ENCODE peak calls at places on chromosomes 1 and 21, in nine cellular contexts. R, M, Z, L, P, Q, A, V and K are unnamed samples.

GRCh38 chr1:172662464-172663109 is 3.7 kb downstream of the FASLG start:
- DNase-seq in M (peak; percentile 52), L (peak; percentile 72), Q (no peak), Z (peak; percentile 93), P (peak; percentile 73), R (no peak), V (peak; percentile 95), A (peak; percentile 58), K (peak; percentile 91)

GRCh38 chr1:226596531-226597165 is 48.1 kb downstream of the STUM start:
- DNase-seq in R (no peak), M (no peak), P (no peak), Q (no peak), A (no peak), Z (no peak), V (no peak), L (no peak), K (no peak)

GRCh38 chr1:87897486-87897885 is 568.8 kb downstream of the LMO4 start:
- DNase-seq in Q (no peak), V (no peak), R (no peak), M (no peak), Z (no peak), P (no peak), A (no peak), L (no peak), K (no peak)

GRCh38 chr21:30924171-30924680 is 42.8 kb upstream of the KRTAP11-1 start:
- DNase-seq in R (no peak), V (no peak), A (no peak), P (no peak), Z (no peak), M (no peak), L (no peak), Q (no peak), K (no peak)

GRCh38 chr1:30405631-30406212 is 317.7 kb downstream of the MATN1 start:
- DNase-seq in R (no peak), M (no peak), L (no peak), Z (no peak), P (no peak), V (no peak), Q (no peak), A (no peak), K (no peak)

GRCh38 chr1:15153184-15153841 is at the start of gene TMEM51:
- DNase-seq in Q (peak; percentile 75), V (no peak), M (peak; percentile 69), R (no peak), L (peak; percentile 59), P (no peak), Z (peak; percentile 30), A (peak; percentile 60), K (no peak)

GRCh38 chr1:191757003-191757402 is 401.3 kb upstream of the RGS18 start:
- DNase-seq in V (peak; percentile 0), A (no peak), P (no peak), M (peak; percentile 43), Z (peak; percentile 0), Q (no peak), R (no peak), L (no peak), K (no peak)

GRCh38 chr1:22341791-22342605 is 109.7 kb upstream of the ZBTB40 start:
- DNase-seq in P (no peak), Q (no peak), A (peak; percentile 57), L (peak; percentile 60), Z (peak; percentile 27), R (no peak), V (peak; percentile 47), M (peak; percentile 10), K (no peak)

GRCh38 chr1:167486090-167486824 is 32.1 kb downstream of the CD247 start:
- DNase-seq in P (no peak), A (no peak), Q (no peak), L (peak; percentile 13), M (no peak), R (no peak), Z (peak; percentile 14), V (no peak), K (no peak)

GRCh38 chr1:167487614-167488013 is 30.7 kb downstream of the CD247 start:
- DNase-seq in A (no peak), L (no peak), P (no peak), V (no peak), Z (no peak), M (no peak), R (no peak), Q (no peak), K (no peak)

GRCh38 chr1:167490765-167491164 is 27.6 kb downstream of the CD247 start:
- DNase-seq in Z (no peak), M (no peak), Q (no peak), L (no peak), P (no peak), V (no peak), R (no peak), A (no peak), K (no peak)

GRCh38 chr1:167489581-167490340 is 28.6 kb downstream of the CD247 start:
- DNase-seq in P (no peak), Q (peak; percentile 89), L (no peak), V (no peak), R (no peak), M (no peak), Z (no peak), A (no peak), K (no peak)

DNA sequence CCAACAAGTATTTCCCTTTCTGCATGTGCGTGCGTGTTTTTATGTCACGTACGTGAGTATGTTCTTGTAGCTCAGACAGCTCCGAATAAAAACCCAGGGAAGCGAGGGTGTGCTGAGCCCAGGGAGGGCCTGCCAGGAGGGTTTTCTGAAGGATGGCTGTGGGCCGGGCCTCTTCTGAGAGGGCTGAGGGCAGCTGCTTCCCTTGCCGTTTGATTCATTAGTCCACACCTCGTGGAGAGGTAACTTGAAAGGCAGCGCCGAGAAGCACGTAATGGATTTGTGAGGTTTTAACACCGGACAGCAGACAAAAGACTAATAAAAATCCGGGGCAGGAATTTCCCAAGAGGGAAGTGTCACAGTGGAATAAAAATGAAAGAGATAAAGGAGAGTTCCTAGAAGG is 29.5 kb downstream of the CD247 start:
- DNase-seq in R (no peak), P (no peak), V (no peak), L (no peak), Q (peak; percentile 33), A (no peak), M (no peak), Z (no peak), K (no peak)
- H3K4me3 ChIP-seq in R (no peak overlapping the region), P (no peak overlapping the region), V (no peak overlapping the region), L (no peak overlapping the region), Q (no peak overlapping the region), A (no peak overlapping the region), M (no peak overlapping the region), Z (no peak overlapping the region), K (no peak overlapping the region)

GRCh38 chr1:143699731-143700130 is 272.1 kb downstream of the FAM72C start:
- DNase-seq in Q (no peak), P (no peak), A (no peak), M (no peak), V (no peak), Z (no peak), R (no peak), L (no peak), K (no peak)

GRCh38 chr1:143694085-143694484 is 277.7 kb downstream of the FAM72C start:
- DNase-seq in M (no peak), P (no peak), R (no peak), V (no peak), A (no peak), L (no peak), Z (no peak), Q (no peak), K (no peak)

GRCh38 chr1:143698016-143698415 is 273.8 kb downstream of the FAM72C start:
- DNase-seq in M (peak; percentile 6), Q (peak; percentile 26), P (peak; percentile 33), R (no peak), A (no peak), Z (peak; percentile 39), L (no peak), V (no peak), K (peak; percentile 11)

DNA sequence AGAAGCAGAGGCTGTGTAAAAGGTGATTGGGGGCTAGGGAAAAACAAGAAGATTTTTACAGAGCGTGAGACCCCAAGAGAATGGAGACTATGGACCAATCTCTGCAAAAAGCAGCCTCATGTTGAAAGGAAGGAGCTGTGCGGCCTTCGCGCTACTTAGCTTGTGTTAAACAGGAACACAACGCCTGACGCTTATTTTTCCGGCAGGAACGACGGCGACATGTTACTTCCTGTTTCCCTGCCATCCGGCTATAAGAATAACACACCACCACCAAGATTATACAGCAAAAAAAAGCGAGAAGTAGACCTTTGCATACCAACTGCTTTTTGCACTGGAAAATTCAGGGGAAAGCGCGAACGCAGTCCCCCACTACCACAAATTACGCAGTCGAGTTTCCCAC is 272.7 kb downstream of the FAM72C start:
- DNase-seq in R (no peak), P (no peak), M (no peak), L (no peak), A (no peak), Q (no peak), V (no peak), Z (no peak), K (no peak)
- H3K4me3 ChIP-seq in R (peak overlapping the region; percentile 51), P (no peak overlapping the region), M (peak overlapping the region; percentile 28), L (no peak overlapping the region), A (no peak overlapping the region), Q (no peak overlapping the region), V (no peak overlapping the region), Z (no peak overlapping the region), K (no peak overlapping the region)

DNA sequence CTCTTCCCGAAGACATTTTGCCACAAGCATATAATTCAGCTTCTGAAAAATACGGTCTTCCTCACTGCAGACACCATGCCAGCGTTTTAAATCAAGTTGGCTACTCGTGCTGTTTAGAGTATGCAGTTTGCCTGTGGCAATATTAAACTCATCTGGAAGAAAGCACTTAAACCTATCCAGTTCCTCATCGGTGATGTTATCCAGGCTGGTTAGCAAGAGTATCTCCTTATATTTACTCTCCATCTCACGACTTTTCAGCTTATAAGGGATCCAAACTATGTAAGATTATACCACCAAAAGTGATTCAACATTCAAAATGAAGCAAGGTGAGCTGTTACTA is 9.7 kb upstream of the IFI16 start:
- DNase-seq in Q (no peak), A (no peak), Z (no peak), P (no peak), L (no peak), R (no peak), M (peak; percentile 73), V (no peak), K (no peak)
- H3K4me3 ChIP-seq in Q (peak overlapping the region; percentile 37), A (peak overlapping the region; percentile 61), Z (peak overlapping the region; percentile 67), P (no peak overlapping the region), L (peak overlapping the region; percentile 54), R (peak overlapping the region; percentile 72), M (peak overlapping the region; percentile 91), V (peak overlapping the region; percentile 58), K (no peak overlapping the region)

GRCh38 chr1:214318956-214319355 is 38.0 kb downstream of the SMYD2 start:
- DNase-seq in Z (no peak), P (no peak), V (no peak), M (no peak), L (no peak), Q (no peak), R (no peak), A (no peak), K (no peak)

GRCh38 chr1:214317734-214318133 is 36.8 kb downstream of the SMYD2 start:
- DNase-seq in P (no peak), L (no peak), A (no peak), R (no peak), Z (peak; percentile 42), Q (no peak), M (no peak), V (no peak), K (no peak)

GRCh38 chr1:214319930-214320329 is 39.0 kb downstream of the SMYD2 start:
- DNase-seq in Z (no peak), L (no peak), M (no peak), V (no peak), A (no peak), P (no peak), Q (no peak), R (no peak), K (no peak)

GRCh38 chr1:214317300-214317699 is 36.3 kb downstream of the SMYD2 start:
- DNase-seq in M (no peak), L (no peak), Z (no peak), P (no peak), V (no peak), A (no peak), Q (no peak), R (no peak), K (no peak)

DNA sequence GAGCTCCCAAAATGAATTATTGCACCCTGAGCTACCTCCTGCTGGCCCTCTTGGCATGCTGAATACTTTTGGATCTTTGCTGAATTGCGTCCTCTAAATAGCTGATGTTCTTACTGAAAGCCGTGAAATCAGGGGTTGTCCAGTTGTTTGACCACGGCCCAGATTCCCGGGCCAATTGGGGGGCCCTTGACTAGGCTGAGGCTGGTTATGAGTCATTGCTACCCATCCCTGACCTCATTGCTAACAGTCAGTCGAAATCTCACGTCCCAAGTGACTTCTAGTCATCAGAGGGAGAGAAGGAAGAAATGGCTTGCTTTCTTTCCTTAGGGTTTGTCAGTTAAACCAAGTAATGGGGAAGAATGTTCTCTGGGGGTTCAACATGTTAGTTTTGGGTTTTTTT is 37.4 kb downstream of the SMYD2 start:
- DNase-seq in V (no peak), M (no peak), Q (no peak), A (no peak), Z (peak; percentile 95), L (peak; percentile 47), R (no peak), P (peak; percentile 28), K (no peak)
- H3K4me3 ChIP-seq in V (no peak overlapping the region), M (peak overlapping the region; percentile 78), Q (no peak overlapping the region), A (peak overlapping the region; percentile 13), Z (no peak overlapping the region), L (no peak overlapping the region), R (no peak overlapping the region), P (no peak overlapping the region), K (no peak overlapping the region)